ENCODE peak calls at places on chromosomes 3 and 15, in seven cellular contexts. I is A172, V is ACHN, D is fibroblast of pulmonary artery, K is Daoy, J is lung microvascular endothelial cell, R is AG20443. X is an unnamed sample.

GRCh38 chr15:75538376-75538775 is 40.7 kb downstream of the PTPN9 start:
- DNase-seq in R (no peak), J (no peak), D (no peak), V (no peak), I (no peak), K (no peak), X (no peak)

GRCh38 chr3:131658771-131659170 is 156.0 kb upstream of the MRPL3 start:
- DNase-seq in J (no peak), K (no peak), V (no peak), D (no peak), I (no peak), R (no peak), X (no peak)

GRCh38 chr3:64539451-64540196 is 148.2 kb downstream of the ADAMTS9 start:
- DNase-seq in I (no peak), R (peak; percentile 81), K (peak; percentile 11), D (peak; percentile 64), J (peak; percentile 85), V (no peak), X (no peak)

GRCh38 chr15:70829366-70830166 is 24.4 kb downstream of the LARP6 start:
- DNase-seq in J (no peak), D (no peak), I (peak; percentile 27), R (no peak), V (no peak), K (no peak), X (no peak)

GRCh38 chr3:121730940-121731687 is 18.4 kb downstream of the GOLGB1 start:
- DNase-seq in D (no peak), V (no peak), R (no peak), K (no peak), J (no peak), I (no peak), X (no peak)

GRCh38 chr3:187935623-187936156 is 190.4 kb upstream of the BCL6 start:
- DNase-seq in R (no peak), D (no peak), J (peak; percentile 16), I (no peak), V (no peak), K (peak; percentile 15), X (no peak)

GRCh38 chr3:36494461-36495109 is 114.3 kb downstream of the STAC start:
- DNase-seq in V (no peak), J (no peak), D (peak; percentile 63), R (peak; percentile 82), K (no peak), I (no peak), X (no peak)

GRCh38 chr3:72571638-72572114 is 276.6 kb downstream of the SHQ1 start:
- DNase-seq in R (no peak), D (no peak), I (no peak), V (no peak), K (no peak), J (no peak), X (no peak)

GRCh38 chr15:54659668-54660067 is 537.1 kb downstream of the RSL24D1 start:
- DNase-seq in R (no peak), I (no peak), D (no peak), V (no peak), J (no peak), K (no peak), X (no peak)

GRCh38 chr3:196274585-196274984 is 12.9 kb downstream of the PCYT1A start:
- DNase-seq in K (no peak), J (peak; percentile 36), I (peak; percentile 30), R (peak; percentile 41), D (no peak), V (no peak), X (no peak)

X was measured in COLO829.